ENCODE peak calls at places on chromosomes 11 and 22, in five cellular contexts. W is MM.1S, Z is cardiac muscle cell, L is HepG2, H is PC-3. T is an unnamed sample.

GRCh38 chr22:40436460-40437431 is 66.4 kb downstream of the SGSM3 start:
- DNase-seq in W (peak; percentile 84), Z (peak; percentile 57), L (peak; percentile 41), H (peak; percentile 66), T (no peak)

GRCh38 chr22:27045103-27045940 is 387.9 kb downstream of the MIAT start:
- DNase-seq in W (no peak), Z (no peak), L (no peak), H (peak; percentile 1), T (no peak)

GRCh38 chr22:29006346-29006745 is 55.3 kb downstream of the C22orf31 start:
- DNase-seq in W (no peak), Z (no peak), L (no peak), H (no peak), T (no peak)

GRCh38 chr11:12598330-12599256 is 75.6 kb upstream of the TEAD1 start:
- DNase-seq in W (peak; percentile 37), Z (no peak), L (no peak), H (no peak), T (no peak)

GRCh38 chr11:48005133-48005532 is 24.8 kb downstream of the PTPRJ start:
- DNase-seq in W (peak; percentile 32), Z (no peak), L (no peak), H (no peak), T (no peak)

GRCh38 chr11:2688381-2689231 is 11.2 kb downstream of the KCNQ1OT1 start:
- DNase-seq in W (no peak), Z (no peak), L (no peak), H (no peak), T (peak; percentile 40)

GRCh38 chr11:73401924-73402833 is 26.0 kb downstream of the RELT start:
- DNase-seq in W (no peak), Z (no peak), L (no peak), H (no peak), T (no peak)

GRCh38 chr11:9855579-9856260 is 191.8 kb downstream of the SWAP70 start:
- DNase-seq in W (no peak), Z (no peak), L (no peak), H (peak; percentile 5), T (no peak)

GRCh38 chr11:11584446-11584810 is 37.4 kb downstream of the GALNT18 start:
- DNase-seq in W (no peak), Z (no peak), L (no peak), H (peak; percentile 92), T (peak; percentile 84)

GRCh38 chr11:120523196-120523595 is 11.6 kb downstream of the GRIK4 start:
- DNase-seq in W (no peak), Z (no peak), L (no peak), H (no peak), T (no peak)

GRCh38 chr11:37282367-37282766 is 684.3 kb upstream of the RAG2 start:
- DNase-seq in W (peak; percentile 76), Z (no peak), L (no peak), H (no peak), T (no peak)

GRCh38 chr11:37286890-37287289 is 688.9 kb upstream of the RAG2 start:
- DNase-seq in W (peak; percentile 86), Z (no peak), L (no peak), H (no peak), T (no peak)
- H3K9me3 ChIP-seq in W (no peaks in the 10 kb centered on the region), Z (no peaks in the 10 kb centered on the region), L (peaks cover 93% of the 10 kb centered on the region), H (no peaks in the 10 kb centered on the region), T (no peaks in the 10 kb centered on the region)

DNA sequence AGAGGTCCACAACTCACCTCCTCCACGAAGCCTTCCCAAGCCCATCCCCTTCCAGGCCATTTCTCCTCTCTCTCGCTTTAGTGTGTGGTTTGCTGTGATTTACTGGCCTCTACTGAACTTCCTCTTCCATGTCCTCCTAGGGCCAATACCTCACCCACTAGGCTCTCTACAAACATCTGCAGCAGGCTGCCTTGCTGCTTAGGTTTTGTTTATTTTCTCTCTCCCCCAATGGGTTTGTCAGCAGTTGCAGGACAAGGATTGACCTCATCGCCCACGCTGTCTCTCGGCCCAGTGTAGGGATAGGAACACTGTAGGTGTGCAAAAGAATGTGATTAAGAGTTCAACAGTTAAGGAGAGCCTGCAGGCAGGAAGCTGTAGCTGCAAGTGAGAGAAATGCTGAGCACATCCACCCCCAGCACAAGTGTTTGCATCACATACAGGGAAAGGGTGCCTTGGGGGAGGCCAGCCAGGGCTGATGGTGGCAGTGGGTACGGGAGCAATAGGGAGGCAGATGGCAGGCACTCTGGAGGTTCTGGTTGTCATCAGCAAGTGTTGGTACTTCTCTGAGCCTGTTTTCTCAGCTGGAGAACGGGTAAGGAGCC is 1.4 kb downstream of the PC start:
- DNase-seq in W (no peak), Z (peak; percentile 28), L (peak; percentile 65), H (no peak), T (no peak)
- TF ChIP-seq CTCF in W (no peak), Z (peak; percentile 29), L (no peak), H (no peak), T (no peak)

GRCh38 chr11:83034673-83035014 is 37.1 kb downstream of the RAB30 start:
- DNase-seq in W (no peak), Z (no peak), L (no peak), H (no peak), T (no peak)

GRCh38 chr11:83033367-83033766 is 38.3 kb downstream of the RAB30 start:
- DNase-seq in W (peak; percentile 11), Z (no peak), L (no peak), H (no peak), T (no peak)

GRCh38 chr11:83036701-83037100 is 35.0 kb downstream of the RAB30 start:
- DNase-seq in W (no peak), Z (no peak), L (no peak), H (no peak), T (no peak)

GRCh38 chr11:83035070-83035854 is 36.4 kb downstream of the RAB30 start:
- DNase-seq in W (no peak), Z (no peak), L (no peak), H (no peak), T (no peak)

DNA sequence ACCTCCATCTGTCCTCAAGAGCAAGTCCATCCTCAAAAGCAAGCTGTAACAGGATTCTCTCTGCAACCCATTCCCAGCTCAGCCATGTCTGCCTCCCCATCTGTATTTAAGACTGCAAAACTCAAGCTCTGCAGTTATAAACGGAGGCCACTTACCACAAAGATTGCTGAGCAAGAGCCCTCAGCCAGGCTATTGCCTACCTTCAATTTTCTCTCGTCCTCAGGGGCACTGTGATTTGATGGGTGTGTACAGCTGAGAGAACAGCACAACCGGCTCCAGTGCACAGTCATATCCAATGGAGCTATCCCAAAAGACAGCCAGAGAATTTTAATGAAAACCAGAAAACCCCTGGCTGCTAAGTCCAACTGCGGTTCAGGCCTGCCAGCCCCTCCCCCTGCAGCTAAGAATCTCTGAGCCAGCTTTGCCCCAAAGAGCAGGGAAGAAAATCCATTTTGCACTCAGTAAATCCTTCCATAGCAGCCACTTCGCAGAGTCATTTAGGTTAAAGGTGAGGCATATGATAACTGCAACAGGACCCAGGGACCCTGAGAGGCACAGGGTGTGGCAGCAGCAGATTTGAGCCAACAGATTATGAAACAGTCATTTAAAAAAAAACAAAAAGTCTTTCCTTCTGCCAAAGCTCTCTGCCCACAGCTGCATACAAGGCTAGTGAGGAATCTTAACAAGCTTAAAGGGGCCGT is 37.6 kb downstream of the RAB30 start:
- DNase-seq in W (peak; percentile 61), Z (peak; percentile 45), L (no peak), H (peak; percentile 73), T (no peak)
- H3K4me3 ChIP-seq in W (peak overlapping the region; percentile 33), Z (no peak overlapping the region), L (no peak overlapping the region), H (peak overlapping the region; percentile 26), T (no peak overlapping the region)

DNA sequence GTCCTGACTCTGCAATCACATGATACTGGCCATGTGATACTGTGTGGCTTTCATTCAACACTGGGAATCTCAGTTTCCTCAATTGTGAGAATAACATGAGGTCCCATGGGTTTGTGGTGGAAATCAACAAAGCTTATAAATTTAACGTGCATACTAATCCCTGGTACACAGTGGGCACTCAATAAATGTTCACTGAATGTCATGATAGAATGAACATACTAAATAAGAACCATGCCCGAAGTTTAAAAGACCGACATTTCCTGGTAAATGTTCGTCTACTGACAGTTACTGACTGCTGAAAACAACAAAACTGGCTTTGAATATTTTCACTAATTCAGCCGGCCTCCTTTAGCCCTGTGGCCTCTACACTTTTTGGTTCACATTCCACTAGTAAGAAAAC is 62.3 kb upstream of the CCT8L2 start:
- DNase-seq in W (no peak), Z (no peak), L (no peak), H (no peak), T (no peak)
- H3K9me3 ChIP-seq in W (no peaks in the 10 kb centered on the region), Z (no peaks in the 10 kb centered on the region), L (peaks cover 11% of the 10 kb centered on the region), H (no peaks in the 10 kb centered on the region), T (no peaks in the 10 kb centered on the region)

GRCh38 chr22:50503475-50504145 is 3.9 kb downstream of the LMF2 start:
- DNase-seq in W (no peak), Z (no peak), L (no peak), H (no peak), T (peak; percentile 61)
- TF ChIP-seq CTCF in W (no peak), Z (no peak), L (peak; percentile 20), H (no peak), T (no peak)

DNA sequence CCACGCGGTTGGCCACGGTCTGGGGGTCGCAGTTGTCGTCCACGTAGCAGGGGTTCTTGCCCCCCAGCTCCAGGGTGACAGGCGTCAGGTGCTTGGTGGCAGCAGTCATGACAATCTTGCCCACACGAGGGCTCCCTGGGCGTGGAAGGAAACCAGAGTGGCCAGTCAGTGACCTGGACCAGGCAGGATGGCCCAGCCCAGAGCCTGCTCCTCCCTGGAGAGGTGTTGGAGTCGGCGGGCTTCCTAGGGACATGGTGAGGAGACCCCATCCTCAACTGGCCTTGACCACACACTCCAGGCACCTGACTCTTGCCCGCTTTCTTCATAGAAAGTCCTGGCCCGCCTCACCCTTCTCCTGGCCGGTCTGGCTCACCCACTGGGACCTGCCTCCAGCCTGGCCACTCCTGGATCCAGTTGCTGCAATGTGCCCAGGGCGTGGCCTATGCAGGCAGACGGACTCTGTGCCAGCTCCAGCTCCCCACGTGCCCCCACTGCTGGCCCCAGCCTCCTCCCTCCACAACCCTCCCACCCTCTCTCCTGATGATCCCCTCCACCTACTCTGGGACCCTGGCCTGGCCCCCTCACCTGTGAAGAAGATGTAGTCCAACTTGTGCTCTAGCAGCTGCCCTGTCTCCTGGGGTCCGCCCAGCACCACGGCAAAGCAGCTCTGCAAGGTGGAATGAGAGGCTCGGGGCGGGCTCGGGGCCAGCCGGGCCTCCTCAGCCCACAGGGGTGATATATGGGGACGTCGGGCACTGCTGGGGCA is 8.7 kb downstream of the ALDH3B2 start:
- DNase-seq in W (no peak), Z (peak; percentile 23), L (no peak), H (peak; percentile 72), T (peak; percentile 56)
- H3K4me3 ChIP-seq in W (no peak overlapping the region), Z (no peak overlapping the region), L (no peak overlapping the region), H (no peak overlapping the region), T (no peak overlapping the region)

DNA sequence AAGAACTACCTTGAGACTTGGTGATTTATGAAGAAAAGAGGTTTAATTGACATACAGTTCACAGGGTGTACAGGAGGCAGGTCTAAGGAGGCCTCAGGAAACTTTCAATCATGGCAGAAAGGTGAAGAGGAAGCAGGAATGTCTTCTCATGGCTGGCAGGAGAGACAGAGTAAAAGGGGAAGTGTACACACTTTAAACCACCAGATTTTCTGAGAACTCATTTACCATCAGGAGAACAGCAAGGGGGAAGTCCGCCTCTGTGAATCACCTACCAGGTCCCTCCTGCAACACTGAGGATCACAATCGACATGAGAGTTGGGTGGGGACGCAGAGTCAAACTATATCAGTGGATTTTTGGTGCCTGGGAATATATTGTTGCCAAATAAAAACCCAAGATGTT is 40.3 kb upstream of the OR5D13 start:
- DNase-seq in W (no peak), Z (no peak), L (no peak), H (no peak), T (no peak)
- H3K9me3 ChIP-seq in W (no peaks in the 10 kb centered on the region), Z (no peaks in the 10 kb centered on the region), L (peaks cover 88% of the 10 kb centered on the region), H (peaks cover 4% of the 10 kb centered on the region), T (no peaks in the 10 kb centered on the region)